ENCODE peak calls at places on chromosomes 11 and 22, in seven cellular contexts. P, G, I, U, Y, E and V are unnamed samples.

GRCh38 chr22:37230673-37231405 is 13.2 kb downstream of the RAC2 start:
- DNase-seq in P (no peak), U (no peak), G (peak), E (peak), Y (no peak), I (no peak), V (no peak)

GRCh38 chr11:34427171-34427805 is 11.4 kb upstream of the CAT start:
- DNase-seq in I (no peak), E (no peak), P (peak), G (no peak), Y (no peak), U (no peak), V (peak)

GRCh38 chr11:122044086-122044485 is 71.9 kb downstream of the BLID start:
- DNase-seq in U (no peak), E (no peak), Y (no peak), I (no peak), P (no peak), G (no peak), V (no peak)

GRCh38 chr11:119000906-119001305 is 3.0 kb downstream of the CENATAC start:
- DNase-seq in I (no peak), G (no peak), U (no peak), Y (no peak), P (no peak), E (no peak), V (no peak)

GRCh38 chr11:33582636-33583325 is 117.8 kb downstream of the C11orf91 start:
- DNase-seq in U (no peak), Y (no peak), E (no peak), G (no peak), I (no peak), P (no peak), V (no peak)

GRCh38 chr11:27158763-27159679 is 118.4 kb downstream of the BBOX1 start:
- DNase-seq in I (peak), G (no peak), E (no peak), Y (no peak), U (peak), P (peak), V (peak)

GRCh38 chr22:44422742-44423370 is 75.2 kb downstream of the RTL6 start:
- DNase-seq in Y (no peak), U (no peak), I (no peak), P (no peak), E (no peak), G (peak), V (no peak)

GRCh38 chr11:134527382-134528243 is 115.6 kb upstream of the B3GAT1 start:
- DNase-seq in U (peak), E (peak), I (peak), G (peak), Y (no peak), P (no peak), V (no peak)

GRCh38 chr22:30457964-30458363 is 13.9 kb downstream of the SEC14L3 start:
- DNase-seq in E (no peak), I (no peak), U (no peak), G (no peak), Y (no peak), P (no peak), V (no peak)

GRCh38 chr11:113304916-113305315 is 9.5 kb upstream of the TTC12 start:
- DNase-seq in P (no peak), U (no peak), Y (no peak), E (no peak), I (no peak), G (no peak), V (no peak)

GRCh38 chr11:107612445-107612844 is 21.5 kb downstream of the ELMOD1 start:
- DNase-seq in I (no peak), E (no peak), G (no peak), P (no peak), Y (no peak), U (no peak), V (no peak)

GRCh38 chr11:75435571-75435925 is 2.5 kb upstream of the KLHL35 start:
- DNase-seq in E (no peak), P (no peak), U (no peak), I (no peak), Y (no peak), G (no peak), V (no peak)

GRCh38 chr11:115892016-115892415 is 387.8 kb upstream of the CADM1 start:
- DNase-seq in I (no peak), U (no peak), Y (no peak), E (no peak), P (no peak), G (no peak), V (no peak)

GRCh38 chr11:3659595-3660515 is 11.3 kb downstream of the CHRNA10 start:
- DNase-seq in P (no peak), U (no peak), Y (peak), I (no peak), G (no peak), E (no peak), V (no peak)

GRCh38 chr22:37454857-37455686 is 27.8 kb upstream of the ELFN2 start:
- DNase-seq in P (peak), I (no peak), G (no peak), E (no peak), Y (no peak), U (no peak), V (peak)

GRCh38 chr22:17919276-17920144 is 104.9 kb downstream of the MICAL3 start:
- DNase-seq in U (no peak), G (no peak), E (no peak), Y (no peak), P (no peak), I (peak), V (no peak)

GRCh38 chr11:58923300-58923788 is 15.9 kb upstream of the GLYATL1 start:
- DNase-seq in U (no peak), E (no peak), G (no peak), I (no peak), P (peak), Y (no peak), V (no peak)

GRCh38 chr22:25911243-25911972 is 169.4 kb downstream of the MYO18B start:
- DNase-seq in Y (no peak), U (no peak), E (no peak), I (no peak), G (no peak), P (no peak), V (no peak)

GRCh38 chr22:36921309-36922096 is 8.1 kb downstream of the CSF2RB start:
- DNase-seq in Y (no peak), E (no peak), G (peak), U (no peak), P (no peak), I (no peak), V (no peak)

DNA sequence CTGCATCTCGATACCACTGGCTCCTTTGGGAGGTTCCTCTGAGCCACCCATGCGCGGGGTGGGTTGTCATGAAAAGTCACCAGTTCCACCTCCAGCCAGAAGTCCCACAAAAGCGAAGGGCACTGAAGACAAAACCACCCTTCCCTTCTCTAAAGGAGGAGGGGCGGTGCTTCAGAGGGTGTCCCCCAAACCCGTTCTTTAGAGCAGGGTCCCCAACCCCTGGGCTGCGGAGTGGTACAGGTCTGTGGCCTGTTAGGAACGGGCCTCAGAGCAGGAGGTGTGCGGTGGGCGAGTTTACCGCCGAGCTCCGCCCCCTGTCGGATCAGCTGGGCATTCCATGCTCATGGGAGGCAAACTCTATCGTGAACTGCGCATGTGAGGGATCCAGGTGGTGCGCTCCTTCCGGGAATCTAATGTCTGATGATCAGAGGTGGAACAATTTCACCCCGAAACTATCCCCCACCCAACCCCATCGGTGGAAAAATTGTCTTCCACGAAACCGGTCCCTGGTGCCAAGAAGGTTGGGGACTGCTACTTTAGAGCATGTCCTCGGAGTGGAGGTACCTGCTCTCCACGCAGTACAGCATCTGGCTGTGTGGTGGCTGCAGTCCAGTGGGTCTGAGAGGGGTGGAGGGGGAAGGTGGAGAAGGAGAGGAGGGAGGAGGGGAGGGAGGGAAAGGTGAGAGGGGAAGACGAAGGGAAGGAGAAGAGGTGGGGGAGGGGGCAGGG is 72.9 kb upstream of the SEPTIN5 start:
- DNase-seq in Y (no peak), G (no peak), U (no peak), E (no peak), P (peak), I (no peak), V (no peak)
- TF ChIP-seq CTCF in Y (peak), G (no peak), U (no peak), E (no peak), P (peak), I (no peak), V (peak)

GRCh38 chr11:131912127-131912526 is 541.7 kb downstream of the NTM start:
- DNase-seq in E (no peak), I (no peak), Y (no peak), U (no peak), G (no peak), P (no peak), V (no peak)
- H3K4me3 ChIP-seq in E (no peak), I (no peak), Y (no peak), U (no peak), G (no peak), P (no peak), V (no peak)

GRCh38 chr22:41966607-41967240 is 2.5 kb upstream of the SEPTIN3 start:
- DNase-seq in I (peak), P (peak), U (peak), Y (no peak), E (peak), G (no peak), V (peak)
- TF ChIP-seq CTCF in I (peak), P (peak), U (peak), Y (no peak), E (no peak), G (peak), V (peak)

DNA sequence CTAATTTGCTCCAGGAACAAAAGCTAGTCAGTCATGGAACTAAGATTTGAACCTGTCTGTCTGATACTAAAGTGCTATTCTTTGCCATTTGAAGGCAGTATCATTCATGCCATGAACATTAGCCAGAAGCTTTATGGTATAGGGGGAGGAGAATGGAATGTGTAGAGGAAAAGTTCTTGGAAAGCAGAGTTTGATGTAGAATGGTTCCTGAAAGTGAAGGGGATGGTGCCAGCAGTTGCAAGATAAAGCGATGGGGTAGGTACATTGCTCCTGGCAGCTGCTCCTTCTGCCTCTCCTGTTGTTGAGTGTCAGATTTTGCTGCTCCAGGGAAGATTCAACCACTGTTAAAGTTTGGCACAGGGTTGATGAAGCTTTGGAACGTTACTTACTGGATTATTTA is 53.4 kb downstream of the ARHGAP42 start:
- DNase-seq in E (no peak), Y (no peak), G (no peak), P (no peak), U (no peak), I (no peak), V (no peak)
- H3K4me3 ChIP-seq in E (no peak), Y (no peak), G (no peak), P (no peak), U (no peak), I (no peak), V (no peak)

DNA sequence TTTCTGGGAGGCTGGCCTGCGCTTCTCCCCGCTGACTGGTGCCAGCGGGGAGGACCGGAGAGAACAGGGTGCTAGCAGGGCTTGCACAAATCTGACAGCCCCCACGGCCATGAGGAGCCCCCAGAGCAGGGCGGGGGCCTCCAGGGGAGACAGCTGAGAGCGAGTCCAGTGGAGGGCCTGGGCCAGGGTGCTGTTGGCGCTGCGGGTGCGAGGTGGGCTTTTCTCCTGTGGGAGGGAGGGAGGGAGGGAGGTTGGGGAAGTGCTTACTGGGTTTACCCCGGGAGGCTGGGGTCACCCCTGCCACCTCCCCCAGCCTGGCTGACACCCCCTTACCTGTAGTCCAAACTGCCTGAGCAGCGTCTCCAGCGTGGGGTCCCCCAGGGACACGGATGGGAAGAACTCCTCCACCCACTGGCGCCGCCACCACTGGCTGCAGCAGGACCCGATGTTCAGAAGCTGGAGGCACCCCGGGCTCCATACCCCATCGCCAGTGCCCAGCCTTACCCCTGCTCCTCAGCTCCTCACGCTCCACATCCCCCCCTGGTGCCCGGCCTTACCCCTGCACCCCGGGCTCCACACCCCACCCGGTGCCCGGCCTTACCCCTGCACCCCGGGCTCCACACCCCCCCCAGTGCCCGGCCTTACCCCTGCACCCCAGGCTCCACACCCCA is 3.9 kb downstream of the LMF2 start:
- DNase-seq in I (no peak), G (no peak), U (no peak), E (no peak), P (peak), Y (peak), V (no peak)
- TF ChIP-seq CTCF in I (peak), G (no peak), U (no peak), E (no peak), P (no peak), Y (no peak), V (no peak)

DNA sequence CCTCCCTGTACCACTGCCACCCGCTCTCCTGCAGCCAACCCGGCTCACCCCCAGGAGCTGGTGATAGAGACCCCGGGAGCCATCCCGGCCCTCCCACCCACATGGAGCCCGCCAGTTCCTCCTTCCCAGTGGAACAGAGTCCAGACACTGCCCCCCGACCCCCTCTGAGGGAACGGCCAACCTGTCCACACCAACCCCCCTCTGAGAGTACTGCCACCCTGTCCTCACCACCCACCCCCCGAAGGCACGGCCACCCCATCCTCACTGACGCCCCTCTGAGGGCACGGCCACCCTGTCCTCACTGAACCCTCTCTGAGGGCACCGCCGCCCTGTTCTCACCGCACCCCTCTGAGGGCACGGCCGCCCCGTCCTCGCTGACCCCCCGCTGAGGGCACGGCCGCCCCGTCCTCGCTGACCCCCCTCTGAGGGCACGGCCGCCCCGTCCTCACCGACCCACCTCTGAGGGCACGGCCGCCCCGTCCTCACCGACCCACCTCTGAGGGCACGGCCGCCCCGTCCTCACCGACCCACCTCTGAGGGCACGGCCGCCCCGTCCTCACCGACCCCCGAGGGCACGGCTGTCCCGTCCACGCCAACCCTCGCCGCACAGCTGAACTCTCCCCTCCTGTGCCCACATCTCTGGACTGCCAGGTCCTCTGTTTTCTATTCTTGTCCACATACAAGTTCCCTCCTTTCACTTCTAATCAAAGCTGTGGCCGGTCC is 18.0 kb downstream of the TOLLIP start:
- DNase-seq in P (no peak), I (no peak), U (no peak), Y (peak), G (peak), E (no peak), V (no peak)
- H3K4me3 ChIP-seq in P (no peak), I (no peak), U (no peak), Y (no peak), G (no peak), E (no peak), V (no peak)

GRCh38 chr11:100774859-100775258 is 87.8 kb downstream of the ARHGAP42 start:
- DNase-seq in E (no peak), P (peak), G (no peak), I (no peak), Y (no peak), U (no peak), V (no peak)
- TF ChIP-seq CTCF in E (no peak), P (no peak), G (no peak), I (no peak), Y (no peak), U (no peak), V (no peak)